ENCODE peak calls at places on chromosomes 4 and X, in seven cellular contexts. H is dermis blood vessel endothelial cell; P is mucosa of descending colon; R is T47D; A is stimulated activated naive CD8-positive, alpha-beta T cell treated with anti-CD3 and anti-CD28 coated beads, Interleukin-15, Interleukin-2, amounts not matched to agents 100 U/mL and 50 U/mL, for 24 hours; G is NCI-H2081; Z is M059J. D is an unnamed sample.
A peak's percentile ranks its signal among the peaks of the same experiment; 100 is the strongest.

GRCh38 chrX:80808160-80808735 is 1.4 kb downstream of the BRWD3 start:
- DNase-seq in P (peak; percentile 87), R (no peak), A (peak; percentile 66), Z (peak; percentile 81), H (peak; percentile 83), G (no peak), D (peak; percentile 84)

GRCh38 chr4:65383589-65384305 is 286.5 kb downstream of the EPHA5 start:
- DNase-seq in Z (peak; percentile 40), G (no peak), A (no peak), R (no peak), P (no peak), H (no peak), D (no peak)

GRCh38 chrX:108178099-108178498 is 86.5 kb downstream of the ATG4A start:
- DNase-seq in G (no peak), R (no peak), Z (no peak), P (no peak), H (no peak), A (no peak), D (no peak)

GRCh38 chrX:155949098-155949497 is 48.4 kb upstream of the IL9R start:
- DNase-seq in H (no peak), P (no peak), R (no peak), Z (no peak), G (no peak), A (no peak), D (no peak)

GRCh38 chrX:104013606-104014005 is at the start of gene H2BW1:
- DNase-seq in H (no peak), A (no peak), G (no peak), R (no peak), Z (no peak), P (no peak), D (no peak)

GRCh38 chr4:150647008-150647407 is 65.1 kb downstream of the MAB21L2 start:
- DNase-seq in G (no peak), R (no peak), Z (peak; percentile 1), H (no peak), P (no peak), A (no peak), D (no peak)

GRCh38 chrX:111597967-111598366 is 83.0 kb upstream of the ALG13 start:
- DNase-seq in Z (no peak), G (no peak), A (no peak), H (no peak), P (no peak), R (no peak), D (no peak)

GRCh38 chr4:34893382-34893781 is 1350.9 kb downstream of the ARAP2 start:
- DNase-seq in Z (no peak), R (no peak), H (no peak), A (no peak), P (no peak), G (no peak), D (no peak)

GRCh38 chrX:99397879-99398278 is 1012.2 kb downstream of the PCDH19 start:
- DNase-seq in H (no peak), R (no peak), Z (no peak), P (no peak), A (no peak), G (no peak), D (no peak)

GRCh38 chr4:123744664-123745290 is 348.2 kb downstream of the SPRY1 start:
- DNase-seq in Z (no peak), R (no peak), G (no peak), P (no peak), H (peak; percentile 12), A (no peak), D (no peak)